ENCODE peak calls at places on chromosome 22, in eight cellular contexts. L is A673; J is upper lobe of right lung; W is fibroblast of villous mesenchyme; R is cardiac muscle cell; C is naive thymus-derived CD4-positive, alpha-beta T cell; P is psoas muscle; X is lower lobe of right lung. K is an unnamed sample.

GRCh38 chr22:24806663-24807001 is 621 bp downstream of the SGSM1 start:
- DNase-seq in L (no peak), J (no peak), W (no peak), R (no peak), C (no peak), P (no peak), X (peak), K (peak)

GRCh38 chr22:21807545-21807944 is 59.9 kb downstream of the MAPK1 start:
- DNase-seq in L (no peak), J (no peak), W (no peak), R (peak), C (no peak), P (no peak), X (no peak), K (no peak)

GRCh38 chr22:39313258-39314001 is 6.0 kb downstream of the RPL3 start:
- DNase-seq in L (no peak), J (no peak), W (no peak), R (no peak), C (no peak), P (no peak), X (no peak), K (peak)

GRCh38 chr22:25334091-25334490 is 114.7 kb downstream of the CRYBB2 start:
- DNase-seq in L (peak), J (no peak), W (peak), R (peak), C (peak), P (peak), X (no peak), K (peak)

GRCh38 chr22:19918332-19919106 is 23.1 kb upstream of the COMT start:
- DNase-seq in L (no peak), J (no peak), W (no peak), R (no peak), C (no peak), P (no peak), X (no peak), K (peak)

GRCh38 chr22:38240734-38241252 is 32.0 kb downstream of the TMEM184B start:
- DNase-seq in L (no peak), J (no peak), W (peak), R (peak), C (no peak), P (peak), X (no peak), K (peak)

GRCh38 chr22:27825174-27825573 is 23.6 kb upstream of the MN1 start:
- DNase-seq in L (no peak), J (no peak), W (no peak), R (no peak), C (no peak), P (no peak), X (no peak), K (no peak)

GRCh38 chr22:39428597-39429071 is 28.2 kb upstream of the MGAT3 start:
- DNase-seq in L (peak), J (no peak), W (no peak), R (no peak), C (no peak), P (no peak), X (peak), K (peak)

GRCh38 chr22:41779889-41780505 is 20.5 kb upstream of the CCDC134 start:
- DNase-seq in L (no peak), J (no peak), W (no peak), R (no peak), C (no peak), P (no peak), X (no peak), K (no peak)

GRCh38 chr22:32020117-32020516 is 22.9 kb upstream of the SLC5A1 start:
- DNase-seq in L (no peak), J (no peak), W (peak), R (peak), C (no peak), P (no peak), X (no peak), K (no peak)

GRCh38 chr22:40345271-40345670 is 1.0 kb upstream of the ADSL start:
- DNase-seq in L (peak), J (no peak), W (peak), R (peak), C (no peak), P (peak), X (no peak), K (no peak)

GRCh38 chr22:36816635-36817428 is at the start of gene PVALB:
- DNase-seq in L (peak), J (no peak), W (peak), R (peak), C (no peak), P (no peak), X (peak), K (peak)

GRCh38 chr22:23401111-23401909 is 178.8 kb downstream of the IGLL1 start:
- DNase-seq in L (no peak), J (peak), W (peak), R (peak), C (no peak), P (peak), X (no peak), K (peak)
- H3K4me3 ChIP-seq in L (no peak), J (no peak), W (no peak), R (no peak), C (no peak), P (no peak), X (no peak), K (no peak)

DNA sequence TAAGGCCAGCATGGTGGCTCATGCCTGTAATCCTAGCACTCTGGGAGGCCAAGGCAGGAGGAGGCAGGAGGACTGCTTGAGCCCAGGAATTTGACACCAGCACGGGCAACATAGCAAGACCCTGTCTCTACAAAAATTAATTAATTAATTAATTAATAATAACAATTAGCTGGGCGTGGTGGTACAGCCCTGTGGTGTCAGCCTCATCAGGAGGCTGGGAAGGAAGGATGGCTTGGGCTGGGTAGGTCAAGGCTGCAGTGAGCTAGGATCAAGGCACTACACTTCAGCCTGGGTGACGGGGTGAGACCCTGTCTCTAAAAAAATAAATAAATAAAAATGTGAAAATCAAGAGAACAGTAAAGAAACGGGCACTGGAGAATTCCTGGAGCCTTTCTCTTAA is 1.3 kb downstream of the ARFGAP3 start:
- DNase-seq in L (no peak), J (no peak), W (no peak), R (no peak), C (no peak), P (no peak), X (no peak), K (no peak)
- H3K4me3 ChIP-seq in L (peak), J (peak), W (peak), R (peak), C (peak), P (peak), X (peak), K (no peak)

GRCh38 chr22:30306629-30307016 is 17.3 kb upstream of the CASTOR1 start:
- DNase-seq in L (no peak), J (no peak), W (no peak), R (no peak), C (no peak), P (no peak), X (no peak), K (no peak)
- H3K4me3 ChIP-seq in L (no peak), J (no peak), W (no peak), R (no peak), C (peak), P (no peak), X (no peak), K (no peak)

GRCh38 chr22:49657974-49658550 is 169.6 kb downstream of the BRD1 start:
- DNase-seq in L (no peak), J (peak), W (no peak), R (no peak), C (no peak), P (no peak), X (peak), K (no peak)
- H3K4me3 ChIP-seq in L (no peak), J (peak), W (no peak), R (no peak), C (peak), P (peak), X (peak), K (no peak)

DNA sequence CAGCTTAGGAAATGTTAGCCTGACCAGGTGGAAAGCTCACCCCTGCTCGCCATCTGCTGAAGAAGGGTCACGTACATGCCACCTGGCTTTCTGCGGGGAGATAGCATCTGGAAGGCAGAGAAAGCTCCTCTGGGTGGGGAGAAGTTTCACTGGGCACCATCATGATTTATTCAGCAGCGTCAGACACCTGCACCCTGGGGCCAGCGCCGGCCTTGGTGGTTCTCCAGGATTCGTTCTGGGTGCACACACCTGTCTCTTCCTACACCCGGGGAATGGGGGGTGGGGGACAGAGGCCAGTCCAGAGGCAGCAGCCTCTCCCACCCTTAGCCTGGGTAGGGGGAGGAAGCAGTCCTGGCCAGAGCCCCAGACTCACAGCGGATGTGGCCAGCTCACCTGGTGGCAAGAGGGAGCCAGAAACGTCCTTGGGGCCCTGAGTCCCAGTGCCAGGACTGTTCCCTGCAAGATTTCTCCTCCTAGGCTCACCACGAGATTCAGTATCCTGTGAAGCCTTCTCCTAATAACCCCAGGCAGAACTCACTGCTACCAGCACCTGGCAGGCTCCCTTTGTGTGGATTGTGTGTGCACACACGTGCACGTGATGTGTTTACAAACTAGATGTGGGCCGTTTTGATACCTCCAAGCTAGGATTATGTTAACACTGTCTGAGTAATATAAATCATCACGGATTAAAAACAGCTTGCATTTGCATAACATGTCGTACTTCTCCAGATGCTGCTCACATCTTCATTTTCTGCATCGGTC is 17.3 kb upstream of the RASD2 start:
- DNase-seq in L (peak), J (no peak), W (peak), R (no peak), C (no peak), P (no peak), X (no peak), K (no peak)
- H3K4me3 ChIP-seq in L (no peak), J (no peak), W (no peak), R (no peak), C (no peak), P (peak), X (no peak), K (no peak)

DNA sequence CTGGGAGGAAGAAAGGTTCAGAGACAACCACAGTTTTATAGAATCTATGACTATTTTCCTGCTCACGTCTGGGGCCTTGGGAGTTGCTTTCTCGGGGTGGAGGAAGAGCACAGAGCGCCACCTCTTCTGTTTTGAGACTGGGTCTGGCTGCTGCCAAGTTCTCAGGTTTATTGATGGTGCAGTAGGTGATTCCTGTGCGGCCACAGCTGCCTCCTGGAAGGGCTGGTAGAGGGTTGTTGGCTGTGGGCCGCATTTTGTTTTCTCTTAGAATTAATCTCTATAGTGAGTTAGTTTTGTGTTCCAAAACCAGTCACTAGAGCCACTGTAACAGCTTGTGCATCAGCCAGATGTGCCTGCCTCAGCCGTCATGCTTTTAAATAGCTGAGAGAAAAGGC is 12.9 kb downstream of the TBC1D22A start:
- DNase-seq in L (no peak), J (no peak), W (no peak), R (no peak), C (no peak), P (no peak), X (no peak), K (no peak)
- H3K4me3 ChIP-seq in L (no peak), J (no peak), W (no peak), R (no peak), C (no peak), P (no peak), X (no peak), K (no peak)

GRCh38 chr22:29811377-29811776 is 26.7 kb downstream of the ASCC2 start:
- DNase-seq in L (no peak), J (peak), W (no peak), R (no peak), C (no peak), P (no peak), X (peak), K (no peak)
- H3K4me3 ChIP-seq in L (no peak), J (no peak), W (no peak), R (no peak), C (no peak), P (no peak), X (no peak), K (no peak)

K was measured in H7.